ENCODE peak calls at places on chromosomes 12 and 14, in seven cellular contexts. D is H9, B is right lobe of liver, N is epithelial cell of esophagus, U is heart right ventricle, S is nephron progenitor cell, A is psoas muscle. O is an unnamed sample.

GRCh38 chr14:68284333-68284732 is 464.8 kb downstream of the RAD51B start:
- DNase-seq in S (no peak), D (no peak), U (no peak), N (no peak), A (no peak), B (no peak), O (no peak)

GRCh38 chr12:5977556-5977955 is 32.5 kb upstream of the ANO2 start:
- DNase-seq in B (no peak), U (no peak), S (no peak), N (no peak), A (no peak), D (no peak), O (no peak)

GRCh38 chr12:16588812-16589211 is 17.1 kb downstream of the LMO3 start:
- DNase-seq in S (no peak), B (no peak), U (no peak), N (peak), A (no peak), D (no peak), O (no peak)

GRCh38 chr14:80615831-80616230 is 325.7 kb downstream of the CEP128 start:
- DNase-seq in N (no peak), U (no peak), D (no peak), S (no peak), B (no peak), A (no peak), O (peak)

GRCh38 chr12:128789356-128789929 is 34.3 kb downstream of the SLC15A4 start:
- DNase-seq in S (no peak), N (no peak), B (no peak), U (no peak), A (no peak), D (no peak), O (no peak)

GRCh38 chr12:43336962-43337555 is 214.9 kb downstream of the ADAMTS20 start:
- DNase-seq in D (no peak), N (peak), U (no peak), B (no peak), A (no peak), S (no peak), O (peak)

GRCh38 chr14:35438910-35439713 is 34.6 kb upstream of the NFKBIA start:
- DNase-seq in D (no peak), N (peak), B (no peak), U (no peak), S (no peak), A (no peak), O (peak)

GRCh38 chr14:57071639-57072038 is 197.1 kb downstream of the EXOC5 start:
- DNase-seq in D (no peak), U (no peak), N (no peak), B (no peak), S (no peak), A (no peak), O (no peak)

GRCh38 chr12:34402899-34403705 is 380.8 kb downstream of the ALG10 start:
- DNase-seq in B (peak), U (peak), N (no peak), A (peak), D (peak), S (no peak), O (peak)

GRCh38 chr14:70032447-70032846 is 153.2 kb downstream of the SMOC1 start:
- DNase-seq in N (peak), S (no peak), A (no peak), B (no peak), D (peak), U (no peak), O (no peak)

GRCh38 chr12:31226639-31227038 is 99.3 kb downstream of the SINHCAF start:
- DNase-seq in B (no peak), U (no peak), N (no peak), S (no peak), D (no peak), A (no peak), O (no peak)

GRCh38 chr14:61458766-61459165 is 137.4 kb downstream of the PRKCH start:
- DNase-seq in U (no peak), N (no peak), A (no peak), D (no peak), S (no peak), B (no peak), O (no peak)

GRCh38 chr12:6452245-6452731 is 446 bp downstream of the TAPBPL start:
- DNase-seq in B (peak), N (no peak), S (peak), U (no peak), D (no peak), A (peak), O (no peak)

GRCh38 chr14:105126126-105126969 is 42.2 kb downstream of the JAG2 start:
- DNase-seq in A (no peak), N (no peak), B (no peak), S (no peak), D (no peak), U (no peak), O (no peak)

GRCh38 chr12:97995085-97995484 is 520.3 kb upstream of the TMPO start:
- DNase-seq in U (no peak), A (no peak), N (no peak), S (no peak), B (no peak), D (no peak), O (no peak)

GRCh38 chr14:99255621-99256482 is 16.1 kb downstream of the BCL11B start:
- DNase-seq in D (no peak), S (no peak), B (no peak), N (no peak), A (no peak), U (no peak), O (no peak)

GRCh38 chr14:102917469-102918211 is 4.8 kb upstream of the AMN start:
- DNase-seq in S (peak), B (peak), A (peak), N (peak), D (peak), U (peak), O (peak)

GRCh38 chr14:68544150-68544892 is 248.5 kb downstream of the ZFP36L1 start:
- DNase-seq in U (no peak), A (peak), N (peak), B (no peak), S (no peak), D (no peak), O (no peak)

GRCh38 chr12:126747530-126748149 is 1519.3 kb upstream of the TMEM132C start:
- DNase-seq in U (peak), N (peak), S (peak), B (peak), A (peak), D (peak), O (peak)

GRCh38 chr14:93475471-93475870 is 44.7 kb downstream of the UNC79 start:
- DNase-seq in A (no peak), B (no peak), N (no peak), S (no peak), U (no peak), D (no peak), O (no peak)

GRCh38 chr14:33810308-33810707 is 140.6 kb downstream of the EGLN3 start:
- DNase-seq in D (no peak), A (no peak), U (no peak), S (no peak), B (no peak), N (peak), O (no peak)

GRCh38 chr14:69727860-69728259 is 39.1 kb upstream of the SRSF5 start:
- DNase-seq in N (no peak), U (no peak), D (no peak), B (no peak), A (no peak), S (no peak), O (no peak)

GRCh38 chr14:24367506-24368214 is at the start of gene NFATC4:
- DNase-seq in D (peak), B (no peak), U (peak), N (peak), S (peak), A (peak), O (peak)

GRCh38 chr12:15701721-15702156 is 87.4 kb downstream of the EPS8 start:
- DNase-seq in U (no peak), D (no peak), N (peak), A (no peak), S (no peak), B (no peak), O (no peak)

GRCh38 chr12:124553862-124554428 is 13.5 kb downstream of the NCOR2 start:
- DNase-seq in B (no peak), U (no peak), A (no peak), N (no peak), D (no peak), S (no peak), O (no peak)
- TF ChIP-seq CTCF in B (no peak), U (no peak), A (no peak), N (no peak), D (no peak), S (no peak), O (no peak)

DNA sequence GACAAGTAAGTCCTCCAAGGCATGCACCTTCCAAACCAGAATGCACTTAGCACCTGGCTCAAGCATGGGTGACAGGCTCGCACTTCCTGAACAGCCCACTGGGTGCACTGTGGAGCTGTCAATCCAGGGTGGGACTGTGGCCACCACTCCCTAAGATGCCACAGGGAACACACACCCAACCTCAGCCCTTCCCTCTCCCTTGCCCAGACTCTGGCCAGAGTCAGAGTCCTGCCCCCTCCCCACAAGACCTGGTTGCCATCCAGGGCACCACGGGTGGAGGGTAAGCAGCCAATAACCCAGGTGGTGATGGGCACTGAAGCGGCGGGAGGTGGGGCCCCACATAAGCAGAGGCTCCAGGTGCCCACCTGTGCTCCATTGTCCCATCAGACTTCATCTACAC is 160.6 kb downstream of the MYRFL start:
- DNase-seq in N (peak), B (no peak), S (peak), A (no peak), D (peak), U (no peak), O (peak)
- TF ChIP-seq CTCF in N (peak), B (no peak), S (no peak), A (no peak), D (peak), U (no peak), O (peak)

DNA sequence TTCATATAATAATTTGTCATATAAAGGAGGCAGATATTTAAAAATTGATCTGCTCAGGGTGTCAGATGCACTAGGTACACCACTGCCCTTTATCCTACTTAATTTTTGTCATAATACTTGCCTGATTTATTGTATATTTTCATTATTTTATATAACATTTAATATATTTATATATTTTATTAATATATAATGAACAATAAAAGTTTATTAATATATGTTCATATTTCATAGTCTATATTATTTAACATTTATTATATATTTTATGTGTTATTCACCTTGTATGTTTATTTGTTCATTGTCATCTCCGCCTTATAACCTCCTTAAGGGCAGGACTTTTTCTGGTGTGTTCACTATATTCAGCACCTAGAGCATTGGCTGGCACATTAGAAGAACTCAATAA is 232.4 kb upstream of the AMIGO2 start:
- DNase-seq in B (no peak), S (no peak), A (no peak), D (no peak), U (no peak), N (no peak), O (no peak)
- TF ChIP-seq CTCF in B (no peak), S (no peak), A (no peak), D (no peak), U (no peak), N (no peak), O (no peak)

GRCh38 chr12:57185403-57185802 is 31.2 kb upstream of the NXPH4 start:
- DNase-seq in B (no peak), D (no peak), S (no peak), N (no peak), A (no peak), U (no peak), O (no peak)

GRCh38 chr12:57181072-57181471 is 33.7 kb upstream of the LRP1-AS start:
- DNase-seq in A (no peak), B (peak), S (no peak), D (no peak), N (no peak), U (no peak), O (no peak)

GRCh38 chr12:57183939-57184725 is 32.5 kb upstream of the NXPH4 start:
- DNase-seq in U (no peak), N (no peak), B (no peak), S (no peak), A (no peak), D (no peak), O (no peak)

GRCh38 chr12:57181561-57182155 is 34.2 kb upstream of the LRP1-AS start:
- DNase-seq in B (no peak), S (no peak), U (no peak), A (no peak), N (no peak), D (no peak), O (no peak)

DNA sequence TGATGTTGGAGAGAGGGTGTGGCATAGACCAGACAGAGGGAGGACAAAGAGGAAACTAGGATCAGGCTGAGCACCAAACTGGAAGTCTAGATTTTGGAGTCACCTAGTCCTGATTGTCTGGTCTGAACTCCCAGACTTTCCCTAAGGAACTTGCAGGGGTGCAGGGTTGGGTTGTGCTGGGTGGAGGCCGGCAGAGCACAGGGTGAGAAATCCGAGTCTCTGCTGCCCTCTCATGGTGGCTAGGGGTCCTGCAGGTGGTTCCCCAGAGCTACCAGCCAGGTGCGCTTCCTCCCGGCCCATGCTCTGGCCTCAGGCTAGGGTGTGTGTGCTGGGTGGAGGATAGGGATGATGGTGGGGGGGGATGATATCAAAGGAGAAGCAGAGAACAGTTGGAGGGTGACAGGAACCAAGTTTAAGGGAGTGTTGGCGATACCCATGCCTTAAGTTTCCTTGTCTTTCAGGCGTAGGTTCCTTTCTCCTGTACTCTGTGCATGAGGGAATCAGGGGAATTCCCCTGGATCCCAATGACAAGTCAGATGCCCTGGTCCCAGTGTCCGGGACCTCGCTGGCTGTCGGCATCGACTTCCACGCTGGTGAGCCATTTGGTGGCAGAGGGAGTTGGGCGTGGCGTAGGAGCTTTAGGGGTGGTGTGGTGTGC is 33.5 kb upstream of the NXPH4 start:
- DNase-seq in N (peak), A (peak), B (no peak), S (peak), U (peak), D (peak), O (peak)
- TF ChIP-seq CTCF in N (peak), A (peak), B (peak), S (peak), U (peak), D (peak), O (peak)

GRCh38 chr14:64777461-64777860 is 73.2 kb downstream of the PLEKHG3 start:
- DNase-seq in S (no peak), N (no peak), U (no peak), B (no peak), D (no peak), A (no peak), O (no peak)
- TF ChIP-seq CTCF in S (no peak), N (no peak), U (no peak), B (no peak), D (no peak), A (no peak), O (no peak)

O was measured in GM20000.